ENCODE peak calls at places on chromosomes 13 and 19, in five cellular contexts. Z is substantia nigra; W is stimulated activated naive CD8-positive, alpha-beta T cell treated with anti-CD3 and anti-CD28 coated beads, Interleukin-15, Interleukin-2, amounts not matched to agents 100 U/mL and 50 U/mL, for 24 hours; K is GM04504; G is GM12865. J is an unnamed sample.

GRCh38 chr13:48222358-48223015 is 10.5 kb upstream of the ITM2B start:
- DNase-seq in Z (no peak), W (no peak), K (no peak), G (no peak), J (no peak)

GRCh38 chr19:4733755-4734345 is 10.2 kb upstream of the DPP9 start:
- DNase-seq in Z (no peak), W (no peak), K (no peak), G (no peak), J (no peak)

GRCh38 chr13:94722596-94722995 is 10.3 kb upstream of the SOX21 start:
- DNase-seq in Z (no peak), W (no peak), K (no peak), G (no peak), J (no peak)

GRCh38 chr13:33125821-33126570 is 109.8 kb downstream of the KL start:
- DNase-seq in Z (no peak), W (no peak), K (peak), G (no peak), J (peak)

GRCh38 chr19:38478273-38478971 is 44.9 kb downstream of the RYR1 start:
- DNase-seq in Z (no peak), W (no peak), K (no peak), G (peak), J (no peak)

GRCh38 chr13:28324181-28324789 is 170.6 kb downstream of the FLT1 start:
- DNase-seq in Z (peak), W (peak), K (peak), G (peak), J (peak)

GRCh38 chr19:36686365-36687213 is 823 bp upstream of the ZNF567 start:
- DNase-seq in Z (peak), W (no peak), K (no peak), G (no peak), J (no peak)

GRCh38 chr19:55641376-55642152 is 762 bp downstream of the ZNF580 start:
- DNase-seq in Z (no peak), W (no peak), K (no peak), G (peak), J (no peak)

GRCh38 chr19:888615-889385 is 4.2 kb downstream of the MED16 start:
- DNase-seq in Z (no peak), W (peak), K (no peak), G (peak), J (no peak)

GRCh38 chr19:12788682-12789097 is 2.6 kb upstream of the JUNB start:
- DNase-seq in Z (peak), W (peak), K (peak), G (peak), J (no peak)

GRCh38 chr19:5687360-5688198 is 2.5 kb upstream of the RPL36 start:
- DNase-seq in Z (no peak), W (no peak), K (no peak), G (no peak), J (no peak)

GRCh38 chr19:48405850-48406249 is 12.4 kb downstream of the GRIN2D start:
- DNase-seq in Z (no peak), W (no peak), K (no peak), G (peak), J (no peak)

GRCh38 chr19:4524808-4525562 is 6.7 kb upstream of the PLIN4 start:
- DNase-seq in Z (no peak), W (peak), K (no peak), G (peak), J (no peak)

GRCh38 chr13:29845440-29846056 is 4.9 kb downstream of the UBL3 start:
- DNase-seq in Z (no peak), W (no peak), K (no peak), G (no peak), J (no peak)

GRCh38 chr19:35278578-35279284 is 3.6 kb upstream of the HAMP start:
- DNase-seq in Z (no peak), W (no peak), K (no peak), G (no peak), J (no peak)

GRCh38 chr13:19586904-19587634 is 25.7 kb upstream of the TPTE2 start:
- DNase-seq in Z (no peak), W (peak), K (no peak), G (peak), J (no peak)

GRCh38 chr13:79380943-79381445 is 25.1 kb downstream of the RBM26 start:
- DNase-seq in Z (no peak), W (no peak), K (no peak), G (no peak), J (no peak)

GRCh38 chr19:55088543-55089265 is 13.0 kb downstream of the EPS8L1 start:
- DNase-seq in Z (peak), W (peak), K (peak), G (peak), J (no peak)

GRCh38 chr13:98222081-98222554 is 45.0 kb upstream of the RNF113B start:
- DNase-seq in Z (no peak), W (no peak), K (peak), G (no peak), J (no peak)

GRCh38 chr19:12703056-12703455 is 6.6 kb upstream of the FBXW9 start:
- DNase-seq in Z (no peak), W (peak), K (no peak), G (peak), J (no peak)

GRCh38 chr13:99662678-99663077 is 161.4 kb downstream of the TM9SF2 start:
- DNase-seq in Z (no peak), W (no peak), K (no peak), G (no peak), J (no peak)

GRCh38 chr19:48355555-48355954 is 8.2 kb downstream of the TMEM143 start:
- DNase-seq in Z (no peak), W (no peak), K (no peak), G (no peak), J (no peak)

GRCh38 chr19:19464339-19465098 is 50.8 kb downstream of the TSSK6 start:
- DNase-seq in Z (peak), W (no peak), K (no peak), G (no peak), J (no peak)

GRCh38 chr13:64529874-64530485 is 2700.2 kb downstream of the PCDH9 start:
- DNase-seq in Z (no peak), W (no peak), K (no peak), G (peak), J (no peak)

GRCh38 chr19:48644839-48645651 is 942 bp downstream of the CA11 start:
- DNase-seq in Z (peak), W (peak), K (no peak), G (peak), J (no peak)

GRCh38 chr13:53382008-53382407 is 353.4 kb downstream of the OLFM4 start:
- DNase-seq in Z (no peak), W (no peak), K (no peak), G (no peak), J (no peak)